ENCODE peak calls at places on chromosomes 13 and 19, in six cellular contexts. U, V, E, C, P and S are unnamed samples.

GRCh38 chr13:37640499-37640898 is 41.9 kb upstream of the POSTN start:
- DNase-seq in U (peak), V (peak), E (peak), C (no peak), P (peak), S (no peak)

GRCh38 chr19:33468361-33469170 is 53.0 kb downstream of the PEPD start:
- DNase-seq in U (peak), V (no peak), E (no peak), C (no peak), P (no peak), S (no peak)

GRCh38 chr13:44566601-44567000 is 9.5 kb downstream of the TSC22D1 start:
- DNase-seq in U (no peak), V (no peak), E (no peak), C (no peak), P (no peak), S (no peak)

GRCh38 chr19:18543814-18544475 is 572 bp upstream of the FKBP8 start:
- DNase-seq in U (peak), V (peak), E (peak), C (peak), P (peak), S (peak)

GRCh38 chr13:29110003-29110402 is 289.9 kb downstream of the MTUS2 start:
- DNase-seq in U (no peak), V (no peak), E (no peak), C (no peak), P (no peak), S (no peak)

GRCh38 chr19:34345934-34346333 is 19.1 kb upstream of the GPI start:
- DNase-seq in U (peak), V (peak), E (peak), C (no peak), P (peak), S (peak)

GRCh38 chr19:1315470-1316166 is 29.9 kb downstream of the EFNA2 start:
- DNase-seq in U (peak), V (peak), E (peak), C (no peak), P (peak), S (no peak)

GRCh38 chr13:91470084-91470621 is 71.7 kb downstream of the GPC5 start:
- DNase-seq in U (no peak), V (no peak), E (no peak), C (no peak), P (no peak), S (no peak)

GRCh38 chr19:35144600-35145436 is 1.8 kb downstream of the FXYD7 start:
- DNase-seq in U (peak), V (peak), E (peak), C (no peak), P (no peak), S (no peak)

GRCh38 chr19:55044771-55045716 is 7.0 kb upstream of the GP6 start:
- DNase-seq in U (no peak), V (no peak), E (no peak), C (no peak), P (no peak), S (no peak)

GRCh38 chr13:48580185-48580803 is 47.4 kb upstream of the RCBTB2 start:
- DNase-seq in U (peak), V (peak), E (peak), C (no peak), P (peak), S (peak)

GRCh38 chr13:33106656-33107402 is 90.6 kb downstream of the KL start:
- DNase-seq in U (no peak), V (no peak), E (no peak), C (no peak), P (no peak), S (no peak)

GRCh38 chr13:94947965-94948371 is 235.6 kb upstream of the SOX21 start:
- DNase-seq in U (no peak), V (no peak), E (no peak), C (no peak), P (no peak), S (no peak)

GRCh38 chr19:56736571-56736970 is 65.0 kb upstream of the ZNF835 start:
- DNase-seq in U (no peak), V (no peak), E (no peak), C (no peak), P (no peak), S (no peak)

GRCh38 chr13:41848435-41849255 is 112.3 kb downstream of the VWA8 start:
- DNase-seq in U (no peak), V (no peak), E (no peak), C (no peak), P (no peak), S (no peak)

GRCh38 chr13:32726374-32727037 is 140.3 kb downstream of the PDS5B start:
- DNase-seq in U (no peak), V (no peak), E (peak), C (no peak), P (no peak), S (no peak)

GRCh38 chr13:29503041-29503837 is 92.2 kb downstream of the SLC7A1 start:
- DNase-seq in U (peak), V (no peak), E (no peak), C (no peak), P (peak), S (no peak)

GRCh38 chr19:513368-514165 is 6.3 kb downstream of the TPGS1 start:
- DNase-seq in U (no peak), V (no peak), E (no peak), C (no peak), P (no peak), S (no peak)

GRCh38 chr19:19385900-19386339 is 19.6 kb upstream of the GATAD2A start:
- DNase-seq in U (no peak), V (no peak), E (peak), C (no peak), P (peak), S (no peak)

GRCh38 chr19:20153281-20153680 is 13.7 kb upstream of the ZNF486 start:
- DNase-seq in U (no peak), V (no peak), E (no peak), C (no peak), P (no peak), S (no peak)

GRCh38 chr19:18649371-18650047 is 12.7 kb downstream of the KLHL26 start:
- DNase-seq in U (no peak), V (no peak), E (no peak), C (no peak), P (peak), S (no peak)

GRCh38 chr13:52701728-52702480 is 37.7 kb downstream of the CNMD start:
- DNase-seq in U (peak), V (no peak), E (no peak), C (no peak), P (peak), S (no peak)

GRCh38 chr13:38767506-38768265 is 80.8 kb downstream of the FREM2 start:
- DNase-seq in U (no peak), V (no peak), E (no peak), C (no peak), P (no peak), S (no peak)

GRCh38 chr19:9406798-9407352 is 28.5 kb downstream of the ZNF266 start:
- DNase-seq in U (peak), V (peak), E (no peak), C (no peak), P (no peak), S (no peak)

GRCh38 chr13:30907167-30907761 is 1.2 kb downstream of the MEDAG start:
- DNase-seq in U (no peak), V (no peak), E (no peak), C (no peak), P (peak), S (peak)

GRCh38 chr13:27186295-27186694 is 14.7 kb upstream of the USP12 start:
- DNase-seq in U (no peak), V (no peak), E (no peak), C (no peak), P (no peak), S (no peak)

GRCh38 chr13:78241278-78241919 is 322.8 kb upstream of the EDNRB start:
- DNase-seq in U (peak), V (peak), E (peak), C (no peak), P (peak), S (peak)

GRCh38 chr13:30752201-30752797 is 17.0 kb downstream of the ALOX5AP start:
- DNase-seq in U (no peak), V (no peak), E (no peak), C (no peak), P (no peak), S (no peak)

GRCh38 chr13:85828094-85828684 is 29.0 kb upstream of the SLITRK6 start:
- DNase-seq in U (peak), V (peak), E (peak), C (no peak), P (peak), S (peak)

GRCh38 chr13:94427313-94427712 is 52.2 kb downstream of the DCT start:
- DNase-seq in U (no peak), V (no peak), E (no peak), C (no peak), P (no peak), S (no peak)

GRCh38 chr13:98847780-98848179 is 95.3 kb upstream of the SLC15A1 start:
- DNase-seq in U (peak), V (no peak), E (peak), C (no peak), P (no peak), S (no peak)

GRCh38 chr13:50700664-50701266 is 142.7 kb downstream of the DLEU7 start:
- DNase-seq in U (no peak), V (no peak), E (no peak), C (no peak), P (no peak), S (no peak)

GRCh38 chr13:51715613-51716012 is 88.3 kb downstream of the DHRS12 start:
- DNase-seq in U (no peak), V (no peak), E (no peak), C (no peak), P (no peak), S (no peak)

GRCh38 chr13:81539643-81540150 is 1198.8 kb upstream of the SPRY2 start:
- DNase-seq in U (no peak), V (no peak), E (no peak), C (no peak), P (no peak), S (no peak)

GRCh38 chr13:31556376-31556775 is 182.9 kb upstream of the RXFP2 start:
- DNase-seq in U (no peak), V (no peak), E (no peak), C (no peak), P (no peak), S (no peak)

GRCh38 chr13:112064222-112064621 is 2.7 kb upstream of the SOX1 start:
- DNase-seq in U (no peak), V (no peak), E (no peak), C (no peak), P (no peak), S (no peak)

GRCh38 chr19:12882589-12882988 is 1.3 kb upstream of the DNASE2 start:
- DNase-seq in U (no peak), V (no peak), E (no peak), C (no peak), P (no peak), S (no peak)

GRCh38 chr19:54179921-54180452 is 7.0 kb upstream of the TMC4 start:
- DNase-seq in U (no peak), V (no peak), E (no peak), C (no peak), P (peak), S (peak)

GRCh38 chr13:50842711-50843255 is 709 bp downstream of the DLEU7 start:
- DNase-seq in U (no peak), V (no peak), E (no peak), C (no peak), P (no peak), S (no peak)

GRCh38 chr13:86906458-86906857 is 764.7 kb upstream of the SLITRK5 start:
- DNase-seq in U (no peak), V (no peak), E (no peak), C (no peak), P (no peak), S (no peak)

DNA sequence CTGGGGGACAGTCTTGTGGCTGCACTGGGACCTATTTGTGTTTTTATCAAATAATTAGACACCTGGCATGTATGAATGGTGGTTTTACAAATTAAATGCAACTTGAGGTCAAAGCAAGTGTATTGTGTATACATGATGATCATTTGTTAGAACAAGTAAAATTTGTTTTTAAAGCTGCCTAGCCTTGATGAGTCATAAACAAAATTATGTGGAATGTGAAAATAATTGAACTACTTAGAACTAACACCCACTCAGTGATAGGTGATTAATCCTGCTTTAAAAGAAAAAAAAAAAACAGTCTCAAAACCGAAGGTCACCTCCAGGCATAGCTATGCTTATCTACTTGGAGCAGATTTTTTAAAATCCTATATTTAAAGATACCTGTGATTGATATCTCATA is 770.3 kb upstream of the SLITRK5 start:
- DNase-seq in U (no peak), V (no peak), E (no peak), C (no peak), P (no peak), S (no peak)
- TF ChIP-seq MYC in U (no peak), V (no peak), E (no peak), C (no peak), P (no peak), S (no peak)

GRCh38 chr19:28960586-28960985 is 252.4 kb downstream of the UQCRFS1 start:
- DNase-seq in U (no peak), V (no peak), E (no peak), C (no peak), P (no peak), S (no peak)
- TF ChIP-seq MYC in U (no peak), V (no peak), E (no peak), C (no peak), P (no peak), S (no peak)

DNA sequence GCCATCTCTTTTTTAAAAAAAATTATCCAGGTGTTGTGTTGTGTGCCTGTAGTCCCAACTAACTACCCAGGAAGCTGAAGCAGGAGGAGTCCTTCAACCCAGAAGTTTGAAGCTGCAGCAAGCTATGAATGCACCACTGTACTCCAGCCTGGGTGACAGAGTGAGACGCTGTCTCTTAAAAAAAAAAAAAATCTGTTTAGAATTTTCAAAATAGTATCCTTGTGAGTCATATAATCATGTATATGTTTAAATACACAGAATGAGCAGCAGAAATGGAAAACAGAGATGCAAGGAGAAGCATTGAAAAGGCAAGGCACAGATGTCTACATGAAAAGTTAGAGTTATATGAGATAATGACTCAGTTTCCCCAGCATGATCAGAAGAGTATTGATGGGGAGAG is 31.2 kb downstream of the SYDE1 start:
- DNase-seq in U (no peak), V (no peak), E (no peak), C (no peak), P (no peak), S (no peak)
- TF ChIP-seq MYC in U (no peak), V (no peak), E (no peak), C (no peak), P (no peak), S (no peak)

GRCh38 chr19:41616785-41617621 is 9.9 kb downstream of the CEACAM4 start:
- DNase-seq in U (peak), V (peak), E (peak), C (no peak), P (peak), S (peak)
- TF ChIP-seq MYC in U (no peak), V (no peak), E (no peak), C (no peak), P (no peak), S (no peak)

GRCh38 chr13:72293206-72293605 is 426.2 kb upstream of the DACH1 start:
- DNase-seq in U (no peak), V (no peak), E (no peak), C (no peak), P (peak), S (no peak)

GRCh38 chr13:72295173-72295572 is 428.2 kb upstream of the DACH1 start:
- DNase-seq in U (no peak), V (no peak), E (no peak), C (no peak), P (peak), S (no peak)

GRCh38 chr13:72296246-72296645 is 429.2 kb upstream of the DACH1 start:
- DNase-seq in U (no peak), V (no peak), E (no peak), C (no peak), P (peak), S (no peak)

GRCh38 chr13:72290962-72291681 is 424.1 kb upstream of the DACH1 start:
- DNase-seq in U (no peak), V (no peak), E (peak), C (no peak), P (no peak), S (no peak)
- TF ChIP-seq MYC in U (no peak), V (no peak), E (no peak), C (no peak), P (no peak), S (no peak)

DNA sequence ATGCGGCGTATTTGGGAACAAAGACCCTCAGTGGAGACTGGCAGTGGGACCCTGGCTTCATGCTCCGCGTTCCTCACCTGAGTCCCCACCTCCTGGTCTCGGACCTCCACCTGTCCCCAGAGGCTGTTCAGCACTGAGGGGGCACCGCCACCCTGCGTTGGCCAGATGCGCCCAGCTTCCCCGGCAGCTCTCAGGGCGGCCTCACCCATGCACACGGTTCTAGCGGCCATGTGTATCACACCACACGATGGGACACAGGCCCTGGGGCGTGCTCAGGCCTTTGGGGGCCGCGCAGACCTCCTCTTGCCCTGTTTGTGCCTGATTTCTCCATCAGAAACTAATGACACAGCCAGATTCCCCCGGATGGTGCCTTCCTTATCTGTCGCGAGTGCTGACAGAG is 138.1 kb downstream of the KDM4B start:
- DNase-seq in U (no peak), V (no peak), E (no peak), C (no peak), P (no peak), S (no peak)
- TF ChIP-seq MYC in U (no peak), V (no peak), E (no peak), C (no peak), P (no peak), S (no peak)